ENCODE peak calls at places on chromosomes 4 and X, in nine cellular contexts. W is T-helper 22 cell, I is T follicular helper cell, Y is astrocyte of the cerebellum, L is NB4, T is fibroblast of villous mesenchyme, F is substantia nigra, N is 8988T, C is activated T-helper 1 cell treated with Interleukin-2 at 50 U/mL for 16 hours. J is an unnamed sample.

GRCh38 chr4:127586922-127587571 is 45.7 kb upstream of the INTU start:
- DNase-seq in W (no peak), I (no peak), Y (peak; percentile 20), L (peak; percentile 48), T (peak; percentile 34), F (no peak), N (no peak), C (no peak), J (peak; percentile 3)

GRCh38 chr4:11232004-11232403 is 196.7 kb downstream of the HS3ST1 start:
- DNase-seq in W (no peak), I (no peak), Y (no peak), L (no peak), T (no peak), F (no peak), N (no peak), C (no peak), J (no peak)

GRCh38 chr4:133151681-133152329 is 2.7 kb downstream of the PCDH10 start:
- DNase-seq in W (no peak), I (no peak), Y (no peak), L (no peak), T (no peak), F (peak; percentile 68), N (peak; percentile 10), C (no peak), J (no peak)

GRCh38 chrX:149830192-149830873 is 48.6 kb downstream of the MAGEA9 start:
- DNase-seq in W (no peak), I (no peak), Y (no peak), L (no peak), T (peak; percentile 1), F (no peak), N (no peak), C (no peak), J (no peak)

GRCh38 chr4:178577933-178578332 is 1135.7 kb upstream of the AGA start:
- DNase-seq in W (no peak), I (no peak), Y (no peak), L (peak; percentile 21), T (no peak), F (no peak), N (no peak), C (no peak), J (no peak)

GRCh38 chrX:131801066-131801465 is 222.0 kb upstream of the STK26 start:
- DNase-seq in W (no peak), I (no peak), Y (no peak), L (no peak), T (no peak), F (no peak), N (no peak), C (no peak), J (peak; percentile 15)

GRCh38 chr4:175412161-175412560 is 399.9 kb downstream of the GPM6A start:
- DNase-seq in W (no peak), I (no peak), Y (no peak), L (no peak), T (peak; percentile 53), F (no peak), N (no peak), C (no peak), J (peak; percentile 57)

GRCh38 chr4:8291036-8291682 is 21.6 kb downstream of the HTRA3 start:
- DNase-seq in W (no peak), I (no peak), Y (no peak), L (no peak), T (no peak), F (no peak), N (no peak), C (no peak), J (no peak)

GRCh38 chrX:84956304-84956703 is 47.4 kb upstream of the APOOL start:
- DNase-seq in W (no peak), I (no peak), Y (no peak), L (no peak), T (no peak), F (no peak), N (no peak), C (no peak), J (no peak)

GRCh38 chr4:76809594-76810305 is 88.2 kb downstream of the SOWAHB start:
- DNase-seq in W (no peak), I (no peak), Y (no peak), L (no peak), T (peak; percentile 79), F (no peak), N (no peak), C (no peak), J (no peak)

GRCh38 chrX:155767101-155767878 is 113.9 kb upstream of the VAMP7 start:
- DNase-seq in W (peak; percentile 0), I (no peak), Y (peak; percentile 42), L (peak; percentile 45), T (peak; percentile 70), F (no peak), N (no peak), C (peak; percentile 1), J (peak; percentile 49)

GRCh38 chr4:2352171-2352570 is 66.3 kb downstream of the ZFYVE28 start:
- DNase-seq in W (no peak), I (no peak), Y (no peak), L (no peak), T (no peak), F (no peak), N (no peak), C (no peak), J (no peak)

GRCh38 chrX:131617182-131617581 is 73.3 kb downstream of the OR13H1 start:
- DNase-seq in W (no peak), I (no peak), Y (peak; percentile 72), L (no peak), T (peak; percentile 70), F (no peak), N (no peak), C (no peak), J (peak; percentile 69)

GRCh38 chrX:150544222-150544787 is 24.1 kb upstream of the MTM1 start:
- DNase-seq in W (no peak), I (no peak), Y (no peak), L (peak; percentile 51), T (no peak), F (no peak), N (peak; percentile 47), C (no peak), J (no peak)

GRCh38 chr4:52995341-52996030 is 133.4 kb downstream of the RASL11B start:
- DNase-seq in W (no peak), I (no peak), Y (no peak), L (no peak), T (peak; percentile 78), F (no peak), N (no peak), C (no peak), J (no peak)

GRCh38 chrX:48520455-48520854 is 1.2 kb upstream of the EBP start:
- DNase-seq in W (no peak), I (no peak), Y (no peak), L (no peak), T (no peak), F (no peak), N (no peak), C (no peak), J (no peak)

GRCh38 chr4:31442236-31442635 is 722.1 kb downstream of the PCDH7 start:
- DNase-seq in W (no peak), I (no peak), Y (no peak), L (peak; percentile 8), T (no peak), F (no peak), N (no peak), C (no peak), J (no peak)

GRCh38 chrX:36160056-36160455 is 240.5 kb downstream of the CFAP47 start:
- DNase-seq in W (no peak), I (no peak), Y (no peak), L (no peak), T (no peak), F (no peak), N (no peak), C (no peak), J (no peak)

GRCh38 chr4:128517739-128518510 is 230.3 kb upstream of the PGRMC2 start:
- DNase-seq in W (no peak), I (no peak), Y (peak; percentile 91), L (peak; percentile 96), T (peak; percentile 99), F (no peak), N (peak; percentile 26), C (no peak), J (peak; percentile 98)

GRCh38 chr4:104811727-104812126 is 317.0 kb upstream of the CXXC4 start:
- DNase-seq in W (no peak), I (no peak), Y (no peak), L (no peak), T (no peak), F (no peak), N (no peak), C (no peak), J (no peak)

GRCh38 chr4:92268642-92269041 is 35.1 kb upstream of the GRID2 start:
- DNase-seq in W (no peak), I (no peak), Y (no peak), L (no peak), T (no peak), F (no peak), N (no peak), C (no peak), J (no peak)

GRCh38 chr4:125316781-125317525 is 2.2 kb downstream of the FAT4 start:
- DNase-seq in W (no peak), I (no peak), Y (no peak), L (no peak), T (peak; percentile 37), F (peak; percentile 47), N (no peak), C (no peak), J (no peak)

GRCh38 chr4:152513078-152513477 is 22.8 kb downstream of the FBXW7 start:
- DNase-seq in W (no peak), I (no peak), Y (no peak), L (no peak), T (no peak), F (no peak), N (no peak), C (no peak), J (no peak)

GRCh38 chr4:104966349-104967033 is 180.2 kb upstream of the TET2 start:
- DNase-seq in W (no peak), I (no peak), Y (no peak), L (peak; percentile 92), T (peak; percentile 37), F (no peak), N (no peak), C (no peak), J (no peak)

GRCh38 chr4:44927361-44928061 is 201.2 kb upstream of the GNPDA2 start:
- DNase-seq in W (no peak), I (no peak), Y (peak; percentile 26), L (peak; percentile 34), T (peak; percentile 11), F (no peak), N (no peak), C (no peak), J (no peak)

GRCh38 chrX:142828129-142828528 is 197.6 kb upstream of the SPANXN4 start:
- DNase-seq in W (no peak), I (no peak), Y (no peak), L (no peak), T (no peak), F (no peak), N (no peak), C (no peak), J (no peak)

GRCh38 chrX:41293269-41293668 is 40.7 kb upstream of the DDX3X start:
- DNase-seq in W (no peak), I (no peak), Y (no peak), L (peak; percentile 35), T (no peak), F (no peak), N (no peak), C (no peak), J (no peak)

GRCh38 chrX:9131066-9131465 is 97.1 kb upstream of the FAM9B start:
- DNase-seq in W (no peak), I (no peak), Y (no peak), L (no peak), T (no peak), F (no peak), N (no peak), C (no peak), J (no peak)

GRCh38 chr4:53060278-53060677 is 198.2 kb downstream of the RASL11B start:
- DNase-seq in W (no peak), I (no peak), Y (no peak), L (no peak), T (no peak), F (no peak), N (no peak), C (no peak), J (no peak)

GRCh38 chr4:115113382-115114106 is at the start of gene NDST4:
- DNase-seq in W (no peak), I (no peak), Y (peak; percentile 63), L (no peak), T (peak; percentile 20), F (no peak), N (no peak), C (no peak), J (peak; percentile 39)

GRCh38 chrX:18360867-18361266 is 6.4 kb upstream of the SCML2 start:
- DNase-seq in W (no peak), I (no peak), Y (no peak), L (no peak), T (no peak), F (no peak), N (no peak), C (no peak), J (no peak)

J was measured in skeletal muscle cell.